ENCODE peak calls at places on chromosomes 4 and X, in four cellular contexts. One of them, this sample, is unnamed.
A peak's percentile ranks its signal among the peaks of the same experiment; 100 is the strongest.

GRCh38 chr4:68250151-68250930 is 4.8 kb upstream of the TMPRSS11B start:
- DNase-seq in testis: no peak
- DNase-seq in K562: no peak
- DNase-seq in GM23248: no peak
- DNase-seq in this sample: no peak

GRCh38 chr4:76302856-76303438 is 3.6 kb upstream of the STBD1 start:
- DNase-seq in GM23248: no peak
- DNase-seq in testis: no peak
- DNase-seq in K562: no peak
- DNase-seq in this sample: no peak

GRCh38 chr4:89468632-89469031 is 161.0 kb upstream of the GPRIN3 start:
- DNase-seq in GM23248: no peak
- DNase-seq in K562: no peak
- DNase-seq in testis: no peak
- DNase-seq in this sample: no peak

GRCh38 chrX:26788402-26788998 is 572.5 kb downstream of the MAGEB5 start:
- DNase-seq in testis: no peak
- DNase-seq in K562: no peak
- DNase-seq in GM23248: no peak
- DNase-seq in this sample: no peak

GRCh38 chr4:147831452-147832192 is 99.7 kb downstream of the ARHGAP10 start:
- DNase-seq in K562: no peak
- DNase-seq in testis: no peak
- DNase-seq in GM23248: peak; percentile 95
- DNase-seq in this sample: peak; percentile 29

GRCh38 chrX:39875834-39876625 is 221.7 kb downstream of the BCOR start:
- DNase-seq in GM23248: no peak
- DNase-seq in K562: no peak
- DNase-seq in testis: no peak
- DNase-seq in this sample: no peak

GRCh38 chrX:41259516-41259915 is 74.4 kb upstream of the DDX3X start:
- DNase-seq in testis: peak; percentile 15
- DNase-seq in K562: no peak
- DNase-seq in GM23248: no peak
- DNase-seq in this sample: no peak

GRCh38 chr4:70632028-70632427 is 3.5 kb downstream of the ENAM start:
- DNase-seq in testis: no peak
- DNase-seq in K562: no peak
- DNase-seq in GM23248: peak; percentile 6
- DNase-seq in this sample: no peak

GRCh38 chr4:7607156-7607910 is 172.6 kb upstream of the PSAPL1 start:
- DNase-seq in K562: no peak
- DNase-seq in testis: peak; percentile 68
- DNase-seq in GM23248: no peak
- DNase-seq in this sample: no peak

GRCh38 chr4:168832746-168833575 is 177.1 kb downstream of the CBR4 start:
- DNase-seq in K562: no peak
- DNase-seq in GM23248: peak; percentile 71
- DNase-seq in testis: peak; percentile 60
- DNase-seq in this sample: peak; percentile 41

GRCh38 chr4:8093587-8094274 is 64.9 kb downstream of the ABLIM2 start:
- DNase-seq in GM23248: peak; percentile 20
- DNase-seq in K562: no peak
- DNase-seq in testis: no peak
- DNase-seq in this sample: no peak

GRCh38 chr4:164904941-164905340 is 28.0 kb downstream of the APELA start:
- DNase-seq in GM23248: no peak
- DNase-seq in testis: no peak
- DNase-seq in K562: no peak
- DNase-seq in this sample: no peak

GRCh38 chrX:38675856-38676255 is 114.5 kb downstream of the TSPAN7 start:
- DNase-seq in K562: no peak
- DNase-seq in testis: no peak
- DNase-seq in GM23248: no peak
- DNase-seq in this sample: no peak

GRCh38 chrX:153226344-153227190 is 47.5 kb downstream of the MAGEA1 start:
- DNase-seq in K562: peak; percentile 95
- DNase-seq in GM23248: peak; percentile 58
- DNase-seq in testis: peak; percentile 14
- DNase-seq in this sample: peak; percentile 25

GRCh38 chr4:1298461-1298860 is 8.8 kb downstream of the MAEA start:
- DNase-seq in K562: no peak
- DNase-seq in testis: no peak
- DNase-seq in GM23248: no peak
- DNase-seq in this sample: no peak

GRCh38 chrX:73562986-73563739 is at the start of gene CHIC1:
- DNase-seq in testis: peak; percentile 78
- DNase-seq in K562: peak; percentile 73
- DNase-seq in GM23248: peak; percentile 74
- DNase-seq in this sample: peak; percentile 63

GRCh38 chrX:50456712-50457484 is 13.7 kb downstream of the DGKK start:
- DNase-seq in K562: no peak
- DNase-seq in testis: no peak
- DNase-seq in GM23248: no peak
- DNase-seq in this sample: no peak

GRCh38 chr4:472881-473574 is 25.9 kb downstream of the ZNF721 start:
- DNase-seq in GM23248: peak; percentile 15
- DNase-seq in K562: no peak
- DNase-seq in testis: no peak
- DNase-seq in this sample: no peak

GRCh38 chr4:104123021-104123420 is 371.7 kb downstream of the CXXC4 start:
- DNase-seq in testis: no peak
- DNase-seq in GM23248: no peak
- DNase-seq in K562: no peak
- DNase-seq in this sample: no peak
- H3K4me1 ChIP-seq in testis: no peaks in the 10 kb centered on the region
- H3K4me1 ChIP-seq in GM23248: no peaks in the 10 kb centered on the region
- H3K4me1 ChIP-seq in K562: no peaks in the 10 kb centered on the region
- H3K4me1 ChIP-seq in this sample: no peaks in the 10 kb centered on the region

GRCh38 chr4:184815046-184815877 is 10.5 kb downstream of the ACSL1 start:
- DNase-seq in testis: peak; percentile 84
- DNase-seq in GM23248: peak; percentile 80
- DNase-seq in K562: peak; percentile 42
- DNase-seq in this sample: peak; percentile 89

GRCh38 chr4:184817494-184818215 is 8.1 kb downstream of the ACSL1 start:
- DNase-seq in GM23248: no peak
- DNase-seq in K562: no peak
- DNase-seq in testis: no peak
- DNase-seq in this sample: no peak

GRCh38 chr4:184819786-184820185 is 6.0 kb downstream of the ACSL1 start:
- DNase-seq in testis: no peak
- DNase-seq in GM23248: no peak
- DNase-seq in K562: no peak
- DNase-seq in this sample: no peak

GRCh38 chr4:184816962-184817361 is 8.8 kb downstream of the ACSL1 start:
- DNase-seq in GM23248: no peak
- DNase-seq in K562: no peak
- DNase-seq in testis: no peak
- DNase-seq in this sample: no peak

GRCh38 chr4:184818216-184818564 is 7.6 kb downstream of the ACSL1 start:
- DNase-seq in K562: no peak
- DNase-seq in GM23248: no peak
- DNase-seq in testis: no peak
- DNase-seq in this sample: no peak
- H3K4me1 ChIP-seq in K562: peaks cover 26% of the 10 kb centered on the region
- H3K4me1 ChIP-seq in GM23248: peaks cover 10% of the 10 kb centered on the region
- H3K4me1 ChIP-seq in testis: peaks cover 11% of the 10 kb centered on the region
- H3K4me1 ChIP-seq in this sample: peaks cover 3% of the 10 kb centered on the region

GRCh38 chr4:151670843-151671242 is 90.0 kb downstream of the GATB start:
- DNase-seq in GM23248: no peak
- DNase-seq in K562: no peak
- DNase-seq in testis: no peak
- DNase-seq in this sample: no peak
- H3K4me1 ChIP-seq in GM23248: peaks cover 12% of the 10 kb centered on the region
- H3K4me1 ChIP-seq in K562: peaks cover 27% of the 10 kb centered on the region
- H3K4me1 ChIP-seq in testis: no peaks in the 10 kb centered on the region
- H3K4me1 ChIP-seq in this sample: no peaks in the 10 kb centered on the region

GRCh38 chrX:2500681-2501151 is at the start of the genes DHRSX and ZBED1:
- DNase-seq in K562: peak; percentile 83
- DNase-seq in GM23248: peak; percentile 73
- DNase-seq in testis: no peak
- DNase-seq in this sample: peak; percentile 43
- H3K4me1 ChIP-seq in K562: peaks cover 30% of the 10 kb centered on the region
- H3K4me1 ChIP-seq in GM23248: peaks cover 25% of the 10 kb centered on the region
- H3K4me1 ChIP-seq in testis: peaks cover 31% of the 10 kb centered on the region
- H3K4me1 ChIP-seq in this sample: peaks cover 10% of the 10 kb centered on the region

GRCh38 chrX:143635915-143636314 is at the start of gene SLITRK4:
- DNase-seq in GM23248: no peak
- DNase-seq in K562: no peak
- DNase-seq in testis: peak; percentile 20
- DNase-seq in this sample: no peak
- H3K4me1 ChIP-seq in GM23248: no peaks in the 10 kb centered on the region
- H3K4me1 ChIP-seq in K562: no peaks in the 10 kb centered on the region
- H3K4me1 ChIP-seq in testis: no peaks in the 10 kb centered on the region
- H3K4me1 ChIP-seq in this sample: no peaks in the 10 kb centered on the region

GRCh38 chr4:108369035-108369655 is 200.4 kb upstream of the LEF1 start:
- DNase-seq in testis: no peak
- DNase-seq in K562: no peak
- DNase-seq in GM23248: no peak
- DNase-seq in this sample: no peak

GRCh38 chr4:108361886-108362285 is 193.2 kb upstream of the LEF1 start:
- DNase-seq in GM23248: no peak
- DNase-seq in testis: no peak
- DNase-seq in K562: no peak
- DNase-seq in this sample: no peak

GRCh38 chr4:108366716-108367115 is 198.0 kb upstream of the LEF1 start:
- DNase-seq in GM23248: no peak
- DNase-seq in testis: no peak
- DNase-seq in K562: no peak
- DNase-seq in this sample: no peak

GRCh38 chr4:108367751-108368150 is 199.0 kb upstream of the LEF1 start:
- DNase-seq in testis: no peak
- DNase-seq in K562: no peak
- DNase-seq in GM23248: no peak
- DNase-seq in this sample: no peak

DNA sequence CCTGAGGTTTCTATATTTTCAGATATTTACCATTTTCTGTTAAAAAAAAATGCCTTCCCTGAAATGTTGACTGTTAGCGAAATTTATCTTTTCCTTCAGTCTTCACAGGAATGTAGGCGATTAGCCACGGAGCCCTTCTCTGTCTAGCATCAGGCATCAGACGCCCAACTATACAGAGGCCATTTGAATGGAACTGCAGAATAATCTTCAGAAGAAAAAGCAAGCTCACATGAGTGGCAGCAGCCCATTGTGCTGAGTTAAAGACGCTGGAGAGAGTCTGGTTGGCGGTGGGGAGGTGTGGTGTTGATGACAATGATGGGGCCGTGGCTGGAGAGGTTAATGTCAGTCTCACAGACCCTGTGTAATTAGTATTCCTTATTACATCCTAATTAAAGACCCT is 196.8 kb upstream of the LEF1 start:
- DNase-seq in GM23248: no peak
- DNase-seq in testis: no peak
- DNase-seq in K562: no peak
- DNase-seq in this sample: no peak
- H3K4me1 ChIP-seq in GM23248: peaks cover 12% of the 10 kb centered on the region
- H3K4me1 ChIP-seq in testis: peaks cover 3% of the 10 kb centered on the region
- H3K4me1 ChIP-seq in K562: peaks cover 13% of the 10 kb centered on the region
- H3K4me1 ChIP-seq in this sample: no peaks in the 10 kb centered on the region